ENCODE peak calls at places on chromosomes 5 and 9, in ten cellular contexts. One of them, this sample, is unnamed.

GRCh38 chr9:84597131-84597530 is 72.4 kb upstream of the NTRK2 start:
- DNase-seq in left ventricle myocardium inferior: no peak
- DNase-seq in CD8-positive, alpha-beta memory T cell: no peak
- DNase-seq in heart left ventricle: no peak
- DNase-seq in esophagus muscularis mucosa: no peak
- DNase-seq in GM23248: no peak
- DNase-seq in HL-60: peak; percentile 37
- DNase-seq in lung: no peak
- DNase-seq in psoas muscle: no peak
- DNase-seq in WERI-Rb-1: no peak
- DNase-seq in this sample: no peak

GRCh38 chr5:130109152-130109551 is 204.9 kb downstream of the CHSY3 start:
- DNase-seq in esophagus muscularis mucosa: no peak
- DNase-seq in WERI-Rb-1: no peak
- DNase-seq in GM23248: peak; percentile 59
- DNase-seq in heart left ventricle: no peak
- DNase-seq in CD8-positive, alpha-beta memory T cell: peak; percentile 3
- DNase-seq in lung: no peak
- DNase-seq in psoas muscle: no peak
- DNase-seq in left ventricle myocardium inferior: no peak
- DNase-seq in HL-60: no peak
- DNase-seq in this sample: no peak

GRCh38 chr5:178143901-178144300 is 9.8 kb downstream of the NHP2 start:
- DNase-seq in HL-60: no peak
- DNase-seq in heart left ventricle: peak; percentile 80
- DNase-seq in psoas muscle: peak; percentile 57
- DNase-seq in left ventricle myocardium inferior: peak; percentile 77
- DNase-seq in WERI-Rb-1: no peak
- DNase-seq in GM23248: no peak
- DNase-seq in lung: no peak
- DNase-seq in CD8-positive, alpha-beta memory T cell: no peak
- DNase-seq in esophagus muscularis mucosa: no peak
- DNase-seq in this sample: no peak

GRCh38 chr5:68134033-68134668 is 81.4 kb upstream of the PIK3R1 start:
- DNase-seq in HL-60: no peak
- DNase-seq in CD8-positive, alpha-beta memory T cell: no peak
- DNase-seq in WERI-Rb-1: no peak
- DNase-seq in psoas muscle: no peak
- DNase-seq in esophagus muscularis mucosa: no peak
- DNase-seq in lung: no peak
- DNase-seq in heart left ventricle: no peak
- DNase-seq in GM23248: no peak
- DNase-seq in left ventricle myocardium inferior: no peak
- DNase-seq in this sample: no peak

GRCh38 chr9:93304574-93305496 is 120.9 kb downstream of the WNK2 start:
- DNase-seq in GM23248: peak; percentile 72
- DNase-seq in CD8-positive, alpha-beta memory T cell: no peak
- DNase-seq in esophagus muscularis mucosa: no peak
- DNase-seq in heart left ventricle: peak; percentile 79
- DNase-seq in HL-60: no peak
- DNase-seq in left ventricle myocardium inferior: peak; percentile 50
- DNase-seq in psoas muscle: peak; percentile 61
- DNase-seq in WERI-Rb-1: peak; percentile 73
- DNase-seq in lung: no peak
- DNase-seq in this sample: no peak

GRCh38 chr9:101029300-101030021 is 934 bp downstream of the PLPPR1 start:
- DNase-seq in left ventricle myocardium inferior: no peak
- DNase-seq in CD8-positive, alpha-beta memory T cell: no peak
- DNase-seq in WERI-Rb-1: peak; percentile 37
- DNase-seq in psoas muscle: no peak
- DNase-seq in lung: no peak
- DNase-seq in esophagus muscularis mucosa: no peak
- DNase-seq in heart left ventricle: no peak
- DNase-seq in HL-60: no peak
- DNase-seq in GM23248: no peak
- DNase-seq in this sample: no peak

GRCh38 chr5:91941590-91941989 is 558.5 kb upstream of the ARRDC3 start:
- DNase-seq in psoas muscle: no peak
- DNase-seq in WERI-Rb-1: no peak
- DNase-seq in heart left ventricle: no peak
- DNase-seq in CD8-positive, alpha-beta memory T cell: no peak
- DNase-seq in esophagus muscularis mucosa: no peak
- DNase-seq in GM23248: no peak
- DNase-seq in lung: no peak
- DNase-seq in HL-60: no peak
- DNase-seq in left ventricle myocardium inferior: no peak
- DNase-seq in this sample: no peak

GRCh38 chr5:178119915-178120660 is 6.8 kb downstream of the N4BP3 start:
- DNase-seq in psoas muscle: no peak
- DNase-seq in HL-60: no peak
- DNase-seq in CD8-positive, alpha-beta memory T cell: no peak
- DNase-seq in esophagus muscularis mucosa: no peak
- DNase-seq in left ventricle myocardium inferior: no peak
- DNase-seq in WERI-Rb-1: no peak
- DNase-seq in lung: no peak
- DNase-seq in heart left ventricle: no peak
- DNase-seq in GM23248: no peak
- DNase-seq in this sample: no peak

GRCh38 chr5:82494942-82495341 is 216.8 kb upstream of the RPS23 start:
- DNase-seq in left ventricle myocardium inferior: no peak
- DNase-seq in GM23248: peak; percentile 33
- DNase-seq in WERI-Rb-1: no peak
- DNase-seq in CD8-positive, alpha-beta memory T cell: no peak
- DNase-seq in HL-60: no peak
- DNase-seq in lung: no peak
- DNase-seq in heart left ventricle: no peak
- DNase-seq in esophagus muscularis mucosa: no peak
- DNase-seq in psoas muscle: no peak
- DNase-seq in this sample: no peak

GRCh38 chr5:110441035-110441434 is 285.4 kb downstream of the TMEM232 start:
- DNase-seq in left ventricle myocardium inferior: no peak
- DNase-seq in lung: no peak
- DNase-seq in CD8-positive, alpha-beta memory T cell: no peak
- DNase-seq in heart left ventricle: no peak
- DNase-seq in psoas muscle: no peak
- DNase-seq in WERI-Rb-1: peak; percentile 22
- DNase-seq in GM23248: peak; percentile 66
- DNase-seq in esophagus muscularis mucosa: no peak
- DNase-seq in HL-60: no peak
- DNase-seq in this sample: no peak

GRCh38 chr9:81693639-81694378 is 4.5 kb upstream of the TLE1 start:
- DNase-seq in HL-60: no peak
- DNase-seq in heart left ventricle: no peak
- DNase-seq in GM23248: peak; percentile 36
- DNase-seq in psoas muscle: no peak
- DNase-seq in WERI-Rb-1: no peak
- DNase-seq in CD8-positive, alpha-beta memory T cell: no peak
- DNase-seq in left ventricle myocardium inferior: no peak
- DNase-seq in esophagus muscularis mucosa: no peak
- DNase-seq in lung: no peak
- DNase-seq in this sample: no peak

GRCh38 chr9:13181652-13182051 is 97.8 kb downstream of the MPDZ start:
- DNase-seq in WERI-Rb-1: peak; percentile 13
- DNase-seq in lung: no peak
- DNase-seq in psoas muscle: no peak
- DNase-seq in heart left ventricle: no peak
- DNase-seq in left ventricle myocardium inferior: no peak
- DNase-seq in HL-60: no peak
- DNase-seq in GM23248: peak; percentile 1
- DNase-seq in esophagus muscularis mucosa: no peak
- DNase-seq in CD8-positive, alpha-beta memory T cell: no peak
- DNase-seq in this sample: no peak

GRCh38 chr9:128067622-128067897 is 440 bp upstream of the NAIF1 start:
- DNase-seq in esophagus muscularis mucosa: no peak
- DNase-seq in CD8-positive, alpha-beta memory T cell: no peak
- DNase-seq in HL-60: no peak
- DNase-seq in psoas muscle: no peak
- DNase-seq in left ventricle myocardium inferior: no peak
- DNase-seq in lung: no peak
- DNase-seq in GM23248: no peak
- DNase-seq in heart left ventricle: no peak
- DNase-seq in WERI-Rb-1: no peak
- DNase-seq in this sample: no peak
- H3K27ac ChIP-seq in esophagus muscularis mucosa: peak overlapping the region; percentile 99
- H3K27ac ChIP-seq in CD8-positive, alpha-beta memory T cell: peak overlapping the region; percentile 89
- H3K27ac ChIP-seq in HL-60: peak overlapping the region; percentile 91
- H3K27ac ChIP-seq in psoas muscle: peak overlapping the region; percentile 98
- H3K27ac ChIP-seq in left ventricle myocardium inferior: peak overlapping the region; percentile 99
- H3K27ac ChIP-seq in lung: peak overlapping the region; percentile 96
- H3K27ac ChIP-seq in GM23248: peak overlapping the region; percentile 99
- H3K27ac ChIP-seq in heart left ventricle: peak overlapping the region; percentile 99
- H3K27ac ChIP-seq in WERI-Rb-1: peak overlapping the region; percentile 98
- H3K27ac ChIP-seq in this sample: peak overlapping the region; percentile 99

GRCh38 chr5:36719266-36719665 is 112.9 kb downstream of the SLC1A3 start:
- DNase-seq in GM23248: no peak
- DNase-seq in psoas muscle: no peak
- DNase-seq in WERI-Rb-1: no peak
- DNase-seq in HL-60: no peak
- DNase-seq in heart left ventricle: no peak
- DNase-seq in esophagus muscularis mucosa: no peak
- DNase-seq in CD8-positive, alpha-beta memory T cell: no peak
- DNase-seq in lung: no peak
- DNase-seq in left ventricle myocardium inferior: no peak
- DNase-seq in this sample: no peak
- H3K27ac ChIP-seq in GM23248: no peak overlapping the region
- H3K27ac ChIP-seq in psoas muscle: no peak overlapping the region
- H3K27ac ChIP-seq in WERI-Rb-1: no peak overlapping the region
- H3K27ac ChIP-seq in HL-60: no peak overlapping the region
- H3K27ac ChIP-seq in heart left ventricle: no peak overlapping the region
- H3K27ac ChIP-seq in esophagus muscularis mucosa: no peak overlapping the region
- H3K27ac ChIP-seq in CD8-positive, alpha-beta memory T cell: no peak overlapping the region
- H3K27ac ChIP-seq in lung: no peak overlapping the region
- H3K27ac ChIP-seq in left ventricle myocardium inferior: no peak overlapping the region
- H3K27ac ChIP-seq in this sample: no peak overlapping the region

DNA sequence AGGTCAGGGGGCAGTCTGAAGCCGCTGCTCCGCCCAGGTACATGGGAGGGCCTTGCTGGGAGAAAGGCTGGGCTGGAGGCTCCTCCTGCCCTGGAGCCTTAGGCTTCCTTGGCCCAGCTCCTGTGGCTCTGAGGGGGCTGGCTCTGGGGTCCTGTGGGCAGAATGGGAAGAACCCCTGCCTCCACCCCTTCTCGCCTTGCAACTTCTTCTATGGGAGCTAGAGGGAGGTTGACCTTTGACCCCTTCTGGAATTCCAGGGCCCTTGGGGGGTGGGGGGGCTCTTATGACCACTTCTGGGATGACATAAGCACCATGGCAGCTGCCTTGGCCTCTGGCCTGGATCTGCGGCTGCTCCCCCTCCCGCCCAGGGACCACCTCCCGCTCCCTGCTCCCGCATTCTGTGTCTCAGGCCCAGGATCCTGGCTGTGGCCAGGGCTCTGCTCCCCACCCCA is 32.2 kb downstream of the IER5L start:
- DNase-seq in psoas muscle: peak; percentile 53
- DNase-seq in left ventricle myocardium inferior: peak; percentile 61
- DNase-seq in WERI-Rb-1: no peak
- DNase-seq in heart left ventricle: peak; percentile 74
- DNase-seq in HL-60: no peak
- DNase-seq in lung: no peak
- DNase-seq in CD8-positive, alpha-beta memory T cell: no peak
- DNase-seq in esophagus muscularis mucosa: no peak
- DNase-seq in GM23248: peak; percentile 79
- DNase-seq in this sample: no peak
- H3K27ac ChIP-seq in psoas muscle: peak overlapping the region; percentile 98
- H3K27ac ChIP-seq in left ventricle myocardium inferior: peak overlapping the region; percentile 100
- H3K27ac ChIP-seq in WERI-Rb-1: no peak overlapping the region
- H3K27ac ChIP-seq in heart left ventricle: peak overlapping the region; percentile 100
- H3K27ac ChIP-seq in HL-60: no peak overlapping the region
- H3K27ac ChIP-seq in lung: peak overlapping the region; percentile 78
- H3K27ac ChIP-seq in CD8-positive, alpha-beta memory T cell: no peak overlapping the region
- H3K27ac ChIP-seq in esophagus muscularis mucosa: peak overlapping the region; percentile 99
- H3K27ac ChIP-seq in GM23248: peak overlapping the region; percentile 84
- H3K27ac ChIP-seq in this sample: no peak overlapping the region

GRCh38 chr9:69393425-69393824 is 68.4 kb downstream of the ENTREP1 start:
- DNase-seq in HL-60: no peak
- DNase-seq in left ventricle myocardium inferior: peak; percentile 49
- DNase-seq in WERI-Rb-1: no peak
- DNase-seq in lung: no peak
- DNase-seq in esophagus muscularis mucosa: no peak
- DNase-seq in GM23248: no peak
- DNase-seq in psoas muscle: no peak
- DNase-seq in heart left ventricle: no peak
- DNase-seq in CD8-positive, alpha-beta memory T cell: no peak
- DNase-seq in this sample: no peak

GRCh38 chr9:69395718-69396117 is 70.7 kb downstream of the ENTREP1 start:
- DNase-seq in psoas muscle: no peak
- DNase-seq in esophagus muscularis mucosa: no peak
- DNase-seq in left ventricle myocardium inferior: no peak
- DNase-seq in heart left ventricle: no peak
- DNase-seq in HL-60: no peak
- DNase-seq in CD8-positive, alpha-beta memory T cell: no peak
- DNase-seq in GM23248: no peak
- DNase-seq in WERI-Rb-1: no peak
- DNase-seq in lung: no peak
- DNase-seq in this sample: no peak

GRCh38 chr9:69396759-69397158 is 71.7 kb downstream of the ENTREP1 start:
- DNase-seq in left ventricle myocardium inferior: no peak
- DNase-seq in heart left ventricle: no peak
- DNase-seq in psoas muscle: no peak
- DNase-seq in GM23248: no peak
- DNase-seq in WERI-Rb-1: no peak
- DNase-seq in esophagus muscularis mucosa: no peak
- DNase-seq in HL-60: no peak
- DNase-seq in CD8-positive, alpha-beta memory T cell: no peak
- DNase-seq in lung: no peak
- DNase-seq in this sample: no peak

GRCh38 chr9:69400470-69400869 is 75.5 kb downstream of the ENTREP1 start:
- DNase-seq in left ventricle myocardium inferior: no peak
- DNase-seq in WERI-Rb-1: no peak
- DNase-seq in heart left ventricle: no peak
- DNase-seq in CD8-positive, alpha-beta memory T cell: no peak
- DNase-seq in lung: no peak
- DNase-seq in esophagus muscularis mucosa: no peak
- DNase-seq in GM23248: no peak
- DNase-seq in psoas muscle: no peak
- DNase-seq in HL-60: no peak
- DNase-seq in this sample: no peak

DNA sequence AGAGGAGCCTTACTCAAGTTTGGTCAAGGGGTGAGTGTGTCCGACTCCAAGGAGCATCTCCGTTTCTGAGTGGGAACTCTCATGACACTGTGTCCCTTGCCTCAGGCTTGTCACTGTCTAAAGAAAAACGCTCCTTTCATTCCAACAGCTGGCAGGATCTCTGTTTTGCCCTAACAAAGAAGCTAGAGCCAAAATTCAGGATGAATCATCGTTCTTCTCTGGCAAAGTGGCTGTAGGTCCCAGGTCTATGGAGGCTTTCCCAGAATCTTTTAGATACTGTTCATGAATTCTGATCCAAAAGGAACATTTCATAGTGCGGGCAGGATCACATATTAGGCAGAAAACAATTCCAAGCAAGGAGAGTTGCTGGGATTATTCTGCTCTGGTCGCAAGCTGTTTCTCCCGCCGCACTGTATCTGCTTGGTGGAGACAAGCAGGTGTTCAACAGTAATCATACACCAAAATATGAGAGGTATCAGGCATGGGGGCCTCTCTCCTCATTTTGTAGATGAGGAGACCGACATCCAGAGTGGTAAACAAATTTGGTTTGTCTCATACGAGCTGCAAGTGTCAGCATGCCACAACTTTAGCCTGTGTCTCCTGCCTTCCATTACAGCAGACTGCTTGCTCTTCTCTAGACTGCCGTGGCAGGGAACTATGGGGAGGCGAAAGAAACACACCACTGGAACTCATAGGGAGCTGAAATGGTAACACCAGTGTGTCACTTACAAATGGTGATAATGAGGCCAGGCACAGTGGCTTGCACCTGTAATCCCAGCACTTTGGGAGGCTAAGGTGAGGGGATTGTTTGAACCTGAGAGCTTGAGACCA is 72.6 kb downstream of the ENTREP1 start:
- DNase-seq in GM23248: peak; percentile 61
- DNase-seq in CD8-positive, alpha-beta memory T cell: no peak
- DNase-seq in esophagus muscularis mucosa: no peak
- DNase-seq in left ventricle myocardium inferior: no peak
- DNase-seq in WERI-Rb-1: no peak
- DNase-seq in lung: no peak
- DNase-seq in psoas muscle: no peak
- DNase-seq in HL-60: no peak
- DNase-seq in heart left ventricle: no peak
- DNase-seq in this sample: no peak
- H3K27ac ChIP-seq in GM23248: no peak overlapping the region
- H3K27ac ChIP-seq in CD8-positive, alpha-beta memory T cell: no peak overlapping the region
- H3K27ac ChIP-seq in esophagus muscularis mucosa: peak overlapping the region; percentile 72
- H3K27ac ChIP-seq in left ventricle myocardium inferior: peak overlapping the region; percentile 90
- H3K27ac ChIP-seq in WERI-Rb-1: no peak overlapping the region
- H3K27ac ChIP-seq in lung: no peak overlapping the region
- H3K27ac ChIP-seq in psoas muscle: peak overlapping the region; percentile 90
- H3K27ac ChIP-seq in HL-60: no peak overlapping the region
- H3K27ac ChIP-seq in heart left ventricle: peak overlapping the region; percentile 63
- H3K27ac ChIP-seq in this sample: no peak overlapping the region